ENCODE peak calls at places on chromosomes 5 and 9, in nine cellular contexts. J, V, R, W, U, Z, M, A and F are unnamed samples.
A peak's percentile ranks its signal among the peaks of the same experiment; 100 is the strongest.

GRCh38 chr9:112890106-112891081 is at the start of gene SLC46A2:
- ATAC-seq in V (no peak), Z (no peak), M (peak; percentile 86), R (peak; percentile 67), U (peak; percentile 86), W (peak; percentile 44), A (peak; percentile 88), J (no peak), F (peak; percentile 57)

GRCh38 chr9:101247297-101247696 is 137.5 kb downstream of the BAAT start:
- ATAC-seq in V (no peak), R (no peak), W (no peak), J (no peak), A (no peak), U (no peak), Z (no peak), M (no peak), F (no peak)

GRCh38 chr5:126562823-126563222 is 32.2 kb downstream of the ALDH7A1 start:
- ATAC-seq in V (no peak), R (no peak), Z (no peak), M (no peak), A (no peak), W (no peak), U (no peak), J (no peak), F (no peak)

GRCh38 chr5:138466900-138467710 is 1.8 kb downstream of the EGR1 start:
- ATAC-seq in J (no peak), W (no peak), A (no peak), M (no peak), U (no peak), Z (no peak), R (no peak), V (no peak), F (no peak)

GRCh38 chr5:88672644-88673493 is 210.1 kb downstream of the MEF2C start:
- ATAC-seq in W (no peak), A (no peak), M (no peak), Z (no peak), U (no peak), R (no peak), V (no peak), J (no peak), F (no peak)

GRCh38 chr5:42360061-42360460 is 63.2 kb upstream of the GHR start:
- ATAC-seq in V (no peak), Z (no peak), W (no peak), R (peak; percentile 63), M (no peak), U (no peak), A (peak; percentile 38), J (no peak), F (no peak)

GRCh38 chr5:96157077-96157780 is 195.6 kb upstream of the ELL2 start:
- ATAC-seq in W (no peak), A (no peak), J (no peak), V (no peak), M (no peak), R (no peak), Z (no peak), U (no peak), F (no peak)

GRCh38 chr9:116156621-116157314 is 3.2 kb downstream of the PAPPA start:
- ATAC-seq in Z (no peak), U (peak; percentile 45), M (peak; percentile 41), V (no peak), J (no peak), R (peak; percentile 92), A (peak; percentile 57), W (peak; percentile 44), F (peak; percentile 35)

GRCh38 chr9:137952976-137953666 is 75.5 kb downstream of the CACNA1B start:
- ATAC-seq in R (peak; percentile 69), U (no peak), J (no peak), A (no peak), V (no peak), Z (no peak), W (no peak), M (no peak), F (no peak)

GRCh38 chr9:751137-752051 is 90.1 kb upstream of the DMRT1 start:
- ATAC-seq in A (peak; percentile 77), U (no peak), M (peak; percentile 80), Z (no peak), R (peak; percentile 70), J (peak; percentile 47), W (no peak), V (no peak), F (peak; percentile 69)

GRCh38 chr9:34197756-34198711 is 19.2 kb downstream of the UBAP1 start:
- ATAC-seq in A (peak; percentile 35), V (peak; percentile 25), U (peak; percentile 76), R (no peak), M (peak; percentile 60), J (no peak), W (peak; percentile 63), Z (no peak), F (no peak)

GRCh38 chr5:172395483-172395882 is 58.8 kb downstream of the SH3PXD2B start:
- ATAC-seq in Z (no peak), U (no peak), R (no peak), M (no peak), J (peak; percentile 65), W (no peak), V (no peak), A (no peak), F (no peak)

GRCh38 chr5:33957789-33958575 is 21.8 kb downstream of the RXFP3 start:
- ATAC-seq in W (no peak), A (no peak), U (no peak), V (no peak), M (no peak), Z (no peak), R (no peak), J (no peak), F (no peak)

GRCh38 chr5:143403357-143403606 is 204 bp downstream of the NR3C1 start:
- ATAC-seq in V (peak; percentile 2), U (peak; percentile 25), A (peak; percentile 22), Z (peak; percentile 29), J (no peak), R (peak; percentile 33), M (peak; percentile 32), W (peak; percentile 29), F (peak; percentile 36)

GRCh38 chr5:68395302-68395701 is 179.7 kb downstream of the PIK3R1 start:
- ATAC-seq in Z (no peak), W (no peak), U (no peak), A (no peak), V (no peak), M (no peak), J (no peak), R (no peak), F (no peak)